ENCODE peak calls at places on chromosomes 4 and X, in ten cellular contexts. R is Ammon's horn, G is SJSA1, E is Peyer's patch, Y is ACHN, F is SK-N-SH, L is Calu3, Z is non-pigmented ciliary epithelial cell, P is OCI-LY7, N is SK-MEL-5. V is an unnamed sample.

GRCh38 chrX:85516131-85516530 is 136.7 kb upstream of the POF1B start:
- DNase-seq in L (no peak), Z (no peak), N (no peak), Y (no peak), G (no peak), P (no peak), F (no peak), R (no peak), E (no peak), V (no peak)

GRCh38 chrX:13483773-13484172 is 85.6 kb upstream of the EGFL6 start:
- DNase-seq in R (no peak), E (no peak), G (no peak), P (no peak), F (no peak), Y (no peak), L (no peak), N (no peak), Z (no peak), V (no peak)

GRCh38 chr4:158996669-158997074 is 106.2 kb upstream of the RAPGEF2 start:
- DNase-seq in R (no peak), N (peak; percentile 60), P (no peak), E (no peak), G (peak; percentile 95), F (no peak), Y (peak; percentile 97), L (no peak), Z (peak; percentile 84), V (no peak)

GRCh38 chr4:10028910-10029309 is 7.6 kb upstream of the SLC2A9 start:
- DNase-seq in G (no peak), Y (no peak), Z (no peak), R (no peak), P (no peak), L (no peak), F (no peak), N (peak; percentile 3), E (peak; percentile 45), V (no peak)

GRCh38 chr4:97370581-97370980 is 772.7 kb downstream of the STPG2 start:
- DNase-seq in E (no peak), Z (no peak), F (no peak), L (no peak), R (no peak), N (no peak), P (no peak), G (no peak), Y (no peak), V (no peak)

GRCh38 chr4:140049924-140050681 is 103.9 kb downstream of the MAML3 start:
- DNase-seq in L (no peak), Y (no peak), N (peak; percentile 87), Z (no peak), F (peak; percentile 61), E (no peak), R (peak; percentile 35), P (peak; percentile 22), G (no peak), V (no peak)

GRCh38 chr4:15063341-15063740 is 61.1 kb downstream of the CPEB2 start:
- DNase-seq in P (no peak), N (no peak), Y (no peak), G (no peak), R (no peak), L (no peak), E (no peak), F (no peak), Z (no peak), V (no peak)

GRCh38 chr4:72489267-72489666 is 79.8 kb downstream of the ADAMTS3 start:
- DNase-seq in Y (peak; percentile 54), F (no peak), R (no peak), E (no peak), G (no peak), N (peak; percentile 42), Z (no peak), P (no peak), L (peak; percentile 19), V (no peak)

GRCh38 chr4:38177035-38177791 is 217.0 kb downstream of the PTTG2 start:
- DNase-seq in P (no peak), Y (no peak), R (peak; percentile 55), G (peak; percentile 23), L (no peak), E (peak; percentile 77), Z (no peak), N (no peak), F (no peak), V (peak; percentile 38)